ENCODE peak calls at places on chromosomes 6 and 20, in five cellular contexts. D is prostate gland, H is stomach, E is IMR-90, F is A549. L is an unnamed sample.

GRCh38 chr20:61666471-61666832 is 399.2 kb downstream of the TAF4 start:
- DNase-seq in D (no peak), H (no peak), E (no peak), F (no peak), L (no peak)

GRCh38 chr6:33989016-33989854 is 156.7 kb downstream of the GRM4 start:
- DNase-seq in D (no peak), H (peak), E (no peak), F (no peak), L (peak)

GRCh38 chr20:16580127-16580526 is 6.9 kb upstream of the KIF16B start:
- DNase-seq in D (peak), H (no peak), E (peak), F (peak), L (no peak)

GRCh38 chr6:53133961-53134360 is 14.7 kb downstream of the GCM1 start:
- DNase-seq in D (no peak), H (no peak), E (no peak), F (no peak), L (no peak)

GRCh38 chr20:51184289-51184688 is 161.4 kb upstream of the KCNG1 start:
- DNase-seq in D (no peak), H (no peak), E (peak), F (no peak), L (no peak)

GRCh38 chr20:32572271-32572968 is 12.7 kb downstream of the NOL4L start:
- DNase-seq in D (no peak), H (no peak), E (no peak), F (no peak), L (no peak)

GRCh38 chr6:13517116-13517515 is 29.7 kb upstream of the GFOD1 start:
- DNase-seq in D (no peak), H (no peak), E (peak), F (no peak), L (no peak)

GRCh38 chr6:92427408-92427905 is 991.9 kb downstream of the EPHA7 start:
- DNase-seq in D (no peak), H (no peak), E (no peak), F (no peak), L (no peak)

GRCh38 chr6:51336185-51336584 is 517.5 kb downstream of the TFAP2B start:
- DNase-seq in D (no peak), H (no peak), E (no peak), F (no peak), L (no peak)

GRCh38 chr6:137076277-137077068 is 31.7 kb upstream of the IL20RA start:
- DNase-seq in D (peak), H (peak), E (peak), F (peak), L (peak)

GRCh38 chr20:42595625-42596024 is 594.1 kb downstream of the PTPRT start:
- DNase-seq in D (no peak), H (peak), E (no peak), F (no peak), L (no peak)

GRCh38 chr20:63381781-63382431 is 20.8 kb upstream of the CHRNA4 start:
- DNase-seq in D (no peak), H (no peak), E (no peak), F (no peak), L (no peak)

GRCh38 chr6:138564170-138564721 is 65.0 kb upstream of the NHSL1 start:
- DNase-seq in D (no peak), H (no peak), E (no peak), F (no peak), L (no peak)

GRCh38 chr6:9139762-9140161 is 704.4 kb upstream of the SLC35B3 start:
- DNase-seq in D (no peak), H (no peak), E (peak), F (no peak), L (no peak)

GRCh38 chr6:161462148-161462547 is 188.3 kb upstream of the AGPAT4 start:
- DNase-seq in D (no peak), H (no peak), E (no peak), F (peak), L (no peak)

GRCh38 chr6:113855500-113856010 is 1.6 kb upstream of the MARCKS start:
- DNase-seq in D (no peak), H (no peak), E (peak), F (peak), L (peak)

GRCh38 chr20:63664861-63665594 is 6.9 kb downstream of the RTEL1 start:
- DNase-seq in D (no peak), H (no peak), E (no peak), F (no peak), L (no peak)

GRCh38 chr6:106315765-106316375 is 9.7 kb downstream of the ATG5 start:
- DNase-seq in D (no peak), H (no peak), E (no peak), F (no peak), L (no peak)

GRCh38 chr6:2916354-2916925 is 13.3 kb upstream of the SERPINB9 start:
- DNase-seq in D (no peak), H (peak), E (no peak), F (no peak), L (no peak)

GRCh38 chr6:46882622-46883021 is 39.1 kb downstream of the ADGRF5 start:
- DNase-seq in D (no peak), H (no peak), E (no peak), F (no peak), L (no peak)

GRCh38 chr6:3612341-3613041 is 139.0 kb downstream of the PXDC1 start:
- DNase-seq in D (peak), H (no peak), E (peak), F (peak), L (no peak)

GRCh38 chr6:131443514-131443913 is 129.5 kb upstream of the ARG1 start:
- DNase-seq in D (no peak), H (no peak), E (no peak), F (no peak), L (no peak)

GRCh38 chr6:5763407-5763806 is 243.3 kb downstream of the NRN1 start:
- DNase-seq in D (no peak), H (no peak), E (peak), F (no peak), L (no peak)

GRCh38 chr20:57215426-57215825 is 51.0 kb downstream of the BMP7 start:
- DNase-seq in D (no peak), H (no peak), E (no peak), F (no peak), L (no peak)

GRCh38 chr6:26216886-26217713 is 129.9 kb downstream of the HFE start:
- DNase-seq in D (peak), H (peak), E (peak), F (no peak), L (peak)

GRCh38 chr20:37377346-37378081 is 31.6 kb downstream of the SRC start:
- DNase-seq in D (no peak), H (no peak), E (no peak), F (peak), L (peak)

GRCh38 chr6:41791984-41792383 is 4.5 kb downstream of the TOMM6 start:
- DNase-seq in D (no peak), H (no peak), E (no peak), F (no peak), L (no peak)
- TF ChIP-seq POLR2A in D (no peak), H (no peak), E (no peak), F (no peak), L (no peak)

GRCh38 chr20:34516038-34516873 is at the start of gene DYNLRB1:
- DNase-seq in D (peak), H (peak), E (peak), F (peak), L (peak)
- TF ChIP-seq CTCF in D (no peak), H (no peak), E (no peak), F (no peak), L (no peak)

DNA sequence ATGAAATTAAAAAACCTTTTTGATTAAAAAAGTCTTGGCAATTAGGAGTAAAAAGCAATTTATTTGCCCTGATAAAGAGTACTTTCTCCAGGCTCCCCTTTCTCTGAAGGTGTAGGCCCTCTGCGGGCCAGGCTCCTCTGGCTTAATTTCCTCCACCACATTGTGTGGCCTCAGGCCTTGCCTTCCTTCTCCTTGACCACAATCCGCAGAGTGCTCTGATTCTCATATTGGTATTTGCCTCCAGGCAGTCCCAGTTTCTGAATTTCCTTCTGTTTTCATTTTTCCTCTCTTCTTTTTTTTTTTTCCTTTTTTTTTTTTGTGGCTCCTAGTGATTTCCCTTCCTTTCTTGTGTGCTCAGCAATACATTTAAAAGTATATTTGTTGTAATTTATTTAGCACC is 96.5 kb downstream of the AIG1 start:
- DNase-seq in D (no peak), H (no peak), E (no peak), F (no peak), L (no peak)
- H3K27ac ChIP-seq in D (no peak), H (no peak), E (no peak), F (no peak), L (no peak)

GRCh38 chr6:401239-401993 is 9.9 kb downstream of the IRF4 start:
- DNase-seq in D (no peak), H (no peak), E (no peak), F (no peak), L (no peak)
- TF ChIP-seq POLR2A in D (no peak), H (no peak), E (no peak), F (no peak), L (no peak)

GRCh38 chr6:122184260-122184934 is 215.1 kb upstream of the HSF2 start:
- DNase-seq in D (no peak), H (no peak), E (peak), F (peak), L (no peak)
- TF ChIP-seq CTCF in D (no peak), H (no peak), E (peak), F (peak), L (peak)